ENCODE peak calls at places on chromosome 5, in four cellular contexts. S is GM12878, D is K562, U is HL-60. T is an unnamed sample.

GRCh38 chr5:61053937-61054336 is 108.3 kb downstream of the SMIM15 start:
- DNase-seq in U (no peak), D (no peak), S (no peak), T (no peak)

GRCh38 chr5:74380193-74380592 is 260.3 kb downstream of the ENC1 start:
- DNase-seq in D (no peak), S (no peak), U (no peak), T (no peak)

GRCh38 chr5:18114161-18114802 is 480.0 kb downstream of the TAF11L14 start:
- DNase-seq in D (no peak), S (no peak), U (peak), T (no peak)

GRCh38 chr5:36680066-36680465 is 73.7 kb downstream of the SLC1A3 start:
- DNase-seq in D (no peak), U (no peak), S (no peak), T (no peak)

GRCh38 chr5:169980418-169981053 is at the start of gene INSYN2B:
- DNase-seq in D (peak), S (no peak), U (no peak), T (peak)

GRCh38 chr5:53211799-53212198 is 102.2 kb upstream of the MOCS2 start:
- DNase-seq in S (no peak), D (no peak), U (no peak), T (no peak)

GRCh38 chr5:136222575-136223235 is 29.7 kb upstream of the SMIM32 start:
- DNase-seq in S (no peak), U (no peak), D (no peak), T (no peak)

GRCh38 chr5:107633171-107633901 is 37.4 kb downstream of the EFNA5 start:
- DNase-seq in D (no peak), S (no peak), U (no peak), T (no peak)

GRCh38 chr5:116237917-116238502 is 153.2 kb downstream of the COMMD10 start:
- DNase-seq in U (no peak), S (no peak), D (peak), T (no peak)

GRCh38 chr5:176500511-176500910 is 36.7 kb downstream of the RNF44 start:
- DNase-seq in U (no peak), S (no peak), D (no peak), T (no peak)

GRCh38 chr5:75050415-75050814 is 1.9 kb downstream of the GCNT4 start:
- DNase-seq in S (no peak), D (peak), U (no peak), T (no peak)

GRCh38 chr5:84634256-84634655 is 249.6 kb upstream of the EDIL3 start:
- DNase-seq in S (no peak), U (no peak), D (no peak), T (no peak)

GRCh38 chr5:55668356-55668755 is 43.8 kb downstream of the SLC38A9 start:
- DNase-seq in D (no peak), S (no peak), U (no peak), T (no peak)

GRCh38 chr5:30390095-30390494 is 803.4 kb upstream of the CDH6 start:
- DNase-seq in D (no peak), U (no peak), S (no peak), T (no peak)

GRCh38 chr5:163460562-163461176 is at the start of gene HMMR:
- DNase-seq in U (no peak), S (no peak), D (no peak), T (no peak)

GRCh38 chr5:7683753-7684152 is 167.2 kb downstream of the CFAP90 start:
- DNase-seq in U (no peak), D (no peak), S (no peak), T (no peak)

GRCh38 chr5:97135868-97136267 is 6.5 kb downstream of the LIX1 start:
- DNase-seq in U (no peak), D (no peak), S (no peak), T (no peak)

GRCh38 chr5:38518341-38518740 is 38.1 kb downstream of the LIFR start:
- DNase-seq in S (no peak), U (no peak), D (no peak), T (no peak)

GRCh38 chr5:143471041-143471509 is 67.6 kb upstream of the NR3C1 start:
- DNase-seq in S (no peak), U (no peak), D (no peak), T (no peak)

GRCh38 chr5:14816999-14817761 is 54.4 kb downstream of the ANKH start:
- DNase-seq in D (no peak), U (no peak), S (no peak), T (no peak)

GRCh38 chr5:152505442-152506042 is 100.5 kb upstream of the NMUR2 start:
- DNase-seq in U (peak), D (peak), S (no peak), T (no peak)

GRCh38 chr5:50501510-50502209 is 60.6 kb upstream of the EMB start:
- DNase-seq in S (peak), D (no peak), U (peak), T (no peak)

GRCh38 chr5:61732376-61732775 is 400.3 kb downstream of the ZSWIM6 start:
- DNase-seq in S (no peak), D (no peak), U (no peak), T (no peak)

GRCh38 chr5:107860044-107860443 is 189.3 kb upstream of the EFNA5 start:
- DNase-seq in S (no peak), D (no peak), U (no peak), T (no peak)

DNA sequence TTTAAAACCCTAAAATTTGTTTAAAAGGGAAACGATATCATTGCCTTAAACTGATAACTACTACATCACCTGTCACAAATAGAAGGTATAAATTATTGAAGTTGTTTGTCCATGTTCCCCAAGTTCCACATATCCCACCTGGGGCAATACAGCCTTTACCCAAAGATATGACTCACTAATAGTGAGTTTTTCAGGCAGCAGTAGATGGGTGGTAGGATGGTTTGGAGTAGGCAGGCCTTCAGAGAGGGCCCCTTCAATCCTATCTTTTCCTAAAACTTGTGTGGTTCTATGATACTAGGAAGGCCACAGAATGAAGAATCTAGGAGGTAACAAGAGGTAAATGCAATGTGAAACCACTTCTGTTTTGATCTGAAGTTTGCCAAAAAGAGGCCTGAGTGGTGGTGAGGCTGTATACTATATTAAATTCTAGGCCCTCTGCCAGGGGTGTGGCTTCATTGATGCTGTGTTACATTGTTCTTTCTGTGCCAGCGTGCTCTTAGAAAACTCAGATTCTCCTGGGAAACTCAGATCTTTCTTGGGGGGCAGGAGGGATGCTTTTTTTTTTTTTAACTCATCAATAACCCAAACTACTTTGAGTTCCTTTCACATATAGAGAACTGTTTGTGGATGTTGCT is 7.2 kb downstream of the CYSTM1 start:
- DNase-seq in U (no peak), S (no peak), D (no peak), T (no peak)
- TF ChIP-seq SPI1 in U (no peak), S (no peak), D (no peak), T (no peak)

GRCh38 chr5:72814104-72814503 is 2.4 kb upstream of the TNPO1 start:
- DNase-seq in U (no peak), S (no peak), D (no peak), T (no peak)

GRCh38 chr5:72816297-72817075 is at the start of gene TNPO1:
- DNase-seq in D (peak), S (peak), U (peak), T (peak)

GRCh38 chr5:72817076-72817476 is 615 bp downstream of the TNPO1 start:
- DNase-seq in U (no peak), S (no peak), D (no peak), T (peak)

GRCh38 chr5:72814864-72815263 is 1.6 kb upstream of the TNPO1 start:
- DNase-seq in S (no peak), U (no peak), D (no peak), T (no peak)

DNA sequence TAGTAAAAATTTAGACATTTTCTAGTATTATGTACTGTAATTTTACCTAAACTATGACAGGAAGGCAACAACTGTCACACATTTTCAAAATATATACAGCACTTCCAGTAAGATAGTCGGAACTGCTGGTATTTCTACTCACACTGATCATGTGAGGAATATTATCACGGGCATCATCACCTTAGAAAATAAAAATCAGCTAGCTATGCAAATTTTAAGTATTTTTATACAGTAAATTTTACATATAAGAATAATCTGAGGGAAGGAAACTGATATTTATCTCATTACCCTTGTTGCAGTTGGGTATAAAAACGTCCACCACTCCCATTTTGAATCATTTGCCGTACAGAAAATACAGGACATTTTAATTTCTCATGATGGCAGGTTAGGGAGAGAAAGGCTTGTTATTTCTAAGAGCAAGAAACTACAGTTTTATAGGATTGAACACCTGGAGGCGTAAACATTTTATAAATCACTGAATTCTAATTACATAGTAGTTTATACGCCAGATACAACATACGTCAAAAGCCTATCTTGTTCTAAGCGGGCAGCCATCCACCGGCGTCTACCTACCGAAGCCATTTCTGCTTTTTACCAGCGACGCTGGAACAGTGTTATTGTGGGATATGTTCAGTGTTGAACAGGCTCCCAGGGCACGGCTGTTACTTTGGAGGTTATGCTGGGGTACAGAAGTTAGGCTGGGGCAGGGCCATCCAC is 723 bp upstream of the TNPO1 start:
- DNase-seq in D (no peak), U (no peak), S (no peak), T (no peak)
- TF ChIP-seq SPI1 in D (peak), U (peak), S (peak), T (peak)

GRCh38 chr5:98709681-98710080 is 63.8 kb upstream of the RGMB start:
- DNase-seq in D (no peak), S (no peak), U (no peak), T (no peak)

GRCh38 chr5:98713856-98714255 is 59.6 kb upstream of the RGMB start:
- DNase-seq in D (no peak), U (no peak), S (no peak), T (no peak)

GRCh38 chr5:98714710-98715109 is 58.8 kb upstream of the RGMB start:
- DNase-seq in D (no peak), S (no peak), U (no peak), T (no peak)

DNA sequence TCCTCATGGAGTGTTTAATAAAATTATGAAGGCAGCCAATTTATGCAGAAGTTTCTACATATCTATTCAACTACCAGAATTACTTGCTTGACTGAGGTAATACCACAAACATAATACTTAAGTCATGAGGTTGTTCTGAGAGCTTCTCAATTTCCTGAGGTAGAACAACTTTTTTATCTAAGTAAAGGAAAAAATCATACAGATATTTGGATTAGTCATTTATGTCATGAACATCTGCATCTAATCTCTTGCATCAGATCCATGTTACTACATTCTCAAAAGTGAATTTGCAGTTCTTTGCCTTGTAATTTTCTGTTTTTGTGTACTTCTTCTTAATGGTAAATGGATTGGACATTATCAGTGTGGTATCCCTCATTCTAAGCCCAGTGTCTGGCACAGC is 60.4 kb upstream of the RGMB start:
- DNase-seq in D (no peak), S (no peak), U (no peak), T (no peak)
- TF ChIP-seq SPI1 in D (no peak), S (no peak), U (no peak), T (no peak)

DNA sequence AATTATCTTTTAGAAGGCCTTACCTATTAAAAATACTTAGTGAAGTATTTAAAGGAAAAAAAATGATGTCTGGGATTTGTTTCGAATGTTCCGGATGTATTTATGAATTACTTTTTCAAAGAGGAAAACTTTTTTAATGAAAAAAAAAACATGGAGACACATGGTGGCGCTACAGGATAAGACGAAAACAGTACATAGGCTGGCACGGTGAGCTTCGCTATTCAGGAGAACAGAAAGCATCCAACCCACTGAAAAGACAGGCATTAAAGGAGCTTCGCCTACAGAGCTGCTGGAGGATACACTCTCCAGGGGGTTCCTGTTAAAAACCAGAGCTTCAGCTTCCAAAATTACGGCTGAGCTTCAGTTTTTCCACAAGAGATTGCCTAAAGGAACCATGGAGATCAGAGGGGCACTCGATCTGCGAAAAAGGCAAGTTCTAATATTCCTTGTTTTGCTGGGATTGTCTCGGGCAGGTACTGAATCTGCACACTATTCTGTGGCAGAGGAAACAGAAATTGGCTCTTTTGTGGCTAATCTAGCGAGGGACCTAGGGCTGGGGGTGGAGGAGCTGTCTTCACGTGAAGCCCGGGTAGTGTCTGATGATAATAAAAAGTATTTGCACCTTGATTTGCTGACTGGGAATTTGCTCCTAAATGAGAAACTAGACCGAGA is at the start of gene PCDHB14:
- DNase-seq in S (no peak), U (no peak), D (no peak), T (no peak)
- TF ChIP-seq SPI1 in S (no peak), U (no peak), D (no peak), T (no peak)

DNA sequence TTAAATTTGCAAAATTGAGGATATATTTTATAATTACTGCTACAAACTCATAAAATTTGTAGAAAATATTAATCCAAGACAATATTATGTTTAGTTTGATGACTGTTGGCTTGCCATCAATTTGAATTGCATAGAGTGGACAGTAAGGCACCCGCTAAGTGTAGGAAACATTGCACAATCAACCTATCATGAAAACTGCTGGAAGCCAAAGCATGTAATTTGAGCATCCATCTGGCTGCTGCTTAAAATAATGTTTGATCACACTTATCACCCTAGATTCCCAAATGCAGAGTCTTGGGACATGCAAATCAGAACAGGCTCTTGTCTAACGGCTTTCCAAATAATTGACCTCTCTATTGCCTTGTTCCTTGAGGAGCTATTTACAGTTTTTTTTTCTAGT is 342.0 kb downstream of the PRR16 start:
- DNase-seq in U (no peak), D (no peak), S (no peak), T (no peak)
- TF ChIP-seq SPI1 in U (no peak), D (no peak), S (no peak), T (no peak)

GRCh38 chr5:9455826-9456434 is 89.9 kb downstream of the SEMA5A start:
- DNase-seq in S (no peak), U (no peak), D (no peak), T (no peak)

GRCh38 chr5:9454012-9454481 is 91.8 kb downstream of the SEMA5A start:
- DNase-seq in S (no peak), U (no peak), D (no peak), T (no peak)

GRCh38 chr5:9454491-9454890 is 91.4 kb downstream of the SEMA5A start:
- DNase-seq in U (no peak), D (no peak), S (no peak), T (no peak)

GRCh38 chr5:9452181-9452580 is 93.7 kb downstream of the SEMA5A start:
- DNase-seq in S (no peak), U (no peak), D (no peak), T (no peak)

DNA sequence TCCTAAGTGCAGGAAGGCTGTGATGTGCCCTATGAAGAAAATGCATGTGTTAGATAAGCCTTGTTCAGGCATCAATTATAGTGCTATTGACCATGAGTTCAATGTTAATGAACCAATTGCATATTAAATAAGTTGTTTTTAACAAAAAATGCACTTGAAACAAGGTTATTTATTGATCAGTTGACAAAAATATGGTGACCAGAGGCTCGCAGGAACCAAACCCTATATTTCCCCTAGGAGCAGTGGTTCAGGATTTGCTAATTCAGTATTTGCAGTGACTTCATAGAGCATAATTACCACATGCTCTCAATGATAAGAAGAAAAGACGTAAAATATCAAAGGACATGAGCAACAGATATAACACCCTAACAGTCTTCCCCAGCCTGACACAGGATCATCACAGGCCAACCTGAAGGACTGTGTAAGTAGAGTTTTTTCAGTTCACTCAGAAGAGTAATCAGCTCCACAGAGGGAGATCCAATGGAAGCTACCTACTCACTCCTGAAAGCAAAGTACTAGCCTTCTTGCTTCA is 92.3 kb downstream of the SEMA5A start:
- DNase-seq in U (no peak), D (no peak), S (no peak), T (no peak)
- TF ChIP-seq SPI1 in U (no peak), D (no peak), S (no peak), T (no peak)

DNA sequence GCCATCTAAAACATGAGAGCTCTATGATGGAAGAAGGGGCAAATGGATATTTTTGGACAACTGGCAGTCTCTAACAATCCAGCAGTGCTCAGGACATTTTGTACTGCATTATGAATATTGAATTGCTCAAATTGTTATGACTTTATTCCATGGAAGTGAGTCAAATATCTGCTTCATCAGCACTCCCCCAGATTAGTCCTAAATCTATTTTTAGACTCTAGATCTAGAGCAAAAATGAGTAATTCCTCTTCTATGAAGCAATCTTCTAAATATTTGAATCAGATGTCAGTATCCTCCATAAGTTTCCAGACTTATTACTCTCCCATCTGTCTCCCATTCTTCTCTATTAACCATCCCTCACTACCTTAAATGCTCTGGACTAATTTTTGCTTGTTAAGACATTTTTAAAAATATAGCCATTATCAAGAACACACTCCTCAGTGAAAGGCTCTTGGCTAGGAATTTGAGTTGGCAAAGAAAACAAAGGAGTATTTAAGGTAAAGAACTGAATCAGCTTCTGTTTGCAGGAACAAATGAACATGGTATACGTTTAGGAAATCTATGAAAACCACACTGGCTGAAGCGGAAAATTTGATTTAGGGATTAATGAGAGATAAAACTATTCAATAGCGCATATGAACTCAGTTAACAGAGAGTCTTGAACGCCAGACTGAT is 300.9 kb downstream of the MCTP1 start:
- DNase-seq in S (no peak), D (no peak), U (no peak), T (no peak)
- TF ChIP-seq SPI1 in S (no peak), D (no peak), U (no peak), T (no peak)

GRCh38 chr5:62780888-62781287 is 202.3 kb downstream of the LRRC70 start:
- DNase-seq in D (no peak), S (no peak), U (no peak), T (no peak)
- TF ChIP-seq SPI1 in D (no peak), S (no peak), U (no peak), T (no peak)

T was measured in GM12891.